ENCODE peak calls at places on chromosome 12, in nine cellular contexts. P is NCI-H345; M is iris pigment epithelial cell; T is Calu3; F is MV-4-11; J is neural crest cell; C is CD4-positive, alpha-beta T cell; A is fibroblast of pulmonary artery; S is T1000. D is an unnamed sample.

GRCh38 chr12:88153959-88154358 is 11.9 kb downstream of the TMTC3 start:
- DNase-seq in P (no peak), M (peak; percentile 68), T (peak; percentile 16), F (no peak), J (no peak), C (no peak), A (peak; percentile 82), S (no peak), D (peak; percentile 61)

GRCh38 chr12:120700863-120701262 is 9.4 kb upstream of the UNC119B start:
- DNase-seq in P (no peak), M (no peak), T (no peak), F (no peak), J (no peak), C (no peak), A (no peak), S (no peak), D (no peak)

GRCh38 chr12:12913626-12914388 is 22.4 kb downstream of the GPRC5A start:
- DNase-seq in P (no peak), M (no peak), T (no peak), F (no peak), J (no peak), C (no peak), A (no peak), S (no peak), D (no peak)

GRCh38 chr12:2959508-2960431 is 573 bp downstream of the TEAD4 start:
- DNase-seq in P (peak; percentile 46), M (peak; percentile 65), T (peak; percentile 63), F (no peak), J (peak; percentile 40), C (no peak), A (peak; percentile 63), S (peak; percentile 68), D (no peak)

GRCh38 chr12:127125607-127126259 is 1141.2 kb upstream of the TMEM132C start:
- DNase-seq in P (no peak), M (peak; percentile 76), T (peak; percentile 75), F (peak; percentile 1), J (no peak), C (no peak), A (peak; percentile 75), S (peak; percentile 86), D (peak; percentile 68)

GRCh38 chr12:12715459-12716150 is 1.6 kb upstream of the CDKN1B start:
- DNase-seq in P (peak; percentile 32), M (no peak), T (no peak), F (peak; percentile 87), J (no peak), C (peak; percentile 28), A (no peak), S (no peak), D (peak; percentile 78)

GRCh38 chr12:58639323-58639934 is 280.9 kb downstream of the LRIG3 start:
- DNase-seq in P (peak; percentile 10), M (peak; percentile 58), T (no peak), F (no peak), J (no peak), C (no peak), A (peak; percentile 31), S (no peak), D (no peak)

GRCh38 chr12:75820848-75821578 is 210.6 kb downstream of the PHLDA1 start:
- DNase-seq in P (no peak), M (peak; percentile 56), T (no peak), F (no peak), J (no peak), C (no peak), A (peak; percentile 55), S (peak; percentile 46), D (no peak)

GRCh38 chr12:64385019-64385418 is 5.5 kb downstream of the C12orf56 start:
- DNase-seq in P (no peak), M (no peak), T (no peak), F (no peak), J (no peak), C (no peak), A (no peak), S (no peak), D (no peak)

GRCh38 chr12:64995831-64996230 is 125.3 kb downstream of the WIF1 start:
- DNase-seq in P (no peak), M (peak; percentile 15), T (no peak), F (no peak), J (no peak), C (no peak), A (no peak), S (no peak), D (no peak)

GRCh38 chr12:114777052-114777451 is 93.1 kb upstream of the TBX3 start:
- DNase-seq in P (no peak), M (peak; percentile 70), T (no peak), F (no peak), J (no peak), C (no peak), A (peak; percentile 42), S (no peak), D (no peak)

GRCh38 chr12:5557906-5558305 is 126.0 kb downstream of the NTF3 start:
- DNase-seq in P (no peak), M (no peak), T (no peak), F (no peak), J (no peak), C (no peak), A (no peak), S (no peak), D (no peak)

GRCh38 chr12:100926669-100927248 is 132.2 kb downstream of the ANO4 start:
- DNase-seq in P (peak; percentile 2), M (peak; percentile 24), T (peak; percentile 65), F (no peak), J (peak; percentile 6), C (no peak), A (peak; percentile 46), S (no peak), D (peak; percentile 2)

D was measured in OCI-M1.